ENCODE peak calls at places on chromosomes 7 and 10, in ten cellular contexts. One of them, this sample, is unnamed.

GRCh38 chr10:132196178-132197113 is 9.7 kb downstream of the DPYSL4 start:
- DNase-seq in transverse colon: no peak
- DNase-seq in stomach: no peak
- DNase-seq in tibial artery: no peak
- DNase-seq in upper lobe of right lung: peak
- DNase-seq in ovary: no peak
- DNase-seq in PC-3: no peak
- DNase-seq in colonic mucosa: no peak
- DNase-seq in vagina: no peak
- DNase-seq in lung: no peak
- DNase-seq in this sample: no peak

GRCh38 chr7:129664029-129665012 is 52.8 kb downstream of the NRF1 start:
- DNase-seq in colonic mucosa: no peak
- DNase-seq in vagina: no peak
- DNase-seq in tibial artery: no peak
- DNase-seq in transverse colon: no peak
- DNase-seq in PC-3: peak
- DNase-seq in stomach: no peak
- DNase-seq in ovary: no peak
- DNase-seq in lung: no peak
- DNase-seq in upper lobe of right lung: no peak
- DNase-seq in this sample: peak

GRCh38 chr7:73682745-73683055 is 553 bp downstream of the DNAJC30 start:
- DNase-seq in PC-3: no peak
- DNase-seq in lung: no peak
- DNase-seq in vagina: no peak
- DNase-seq in ovary: no peak
- DNase-seq in tibial artery: no peak
- DNase-seq in transverse colon: no peak
- DNase-seq in colonic mucosa: no peak
- DNase-seq in stomach: no peak
- DNase-seq in upper lobe of right lung: no peak
- DNase-seq in this sample: no peak

GRCh38 chr7:38186593-38187314 is 8.7 kb downstream of the STARD3NL start:
- DNase-seq in tibial artery: no peak
- DNase-seq in upper lobe of right lung: no peak
- DNase-seq in stomach: no peak
- DNase-seq in vagina: no peak
- DNase-seq in transverse colon: no peak
- DNase-seq in lung: no peak
- DNase-seq in colonic mucosa: no peak
- DNase-seq in ovary: no peak
- DNase-seq in PC-3: no peak
- DNase-seq in this sample: peak

GRCh38 chr10:120963587-120964220 is 112.5 kb downstream of the WDR11 start:
- DNase-seq in stomach: no peak
- DNase-seq in PC-3: no peak
- DNase-seq in transverse colon: no peak
- DNase-seq in upper lobe of right lung: no peak
- DNase-seq in tibial artery: no peak
- DNase-seq in ovary: no peak
- DNase-seq in lung: no peak
- DNase-seq in vagina: no peak
- DNase-seq in colonic mucosa: no peak
- DNase-seq in this sample: no peak

GRCh38 chr7:65342723-65343629 is 30.7 kb upstream of the ZNF92 start:
- DNase-seq in ovary: no peak
- DNase-seq in upper lobe of right lung: no peak
- DNase-seq in stomach: no peak
- DNase-seq in tibial artery: no peak
- DNase-seq in colonic mucosa: no peak
- DNase-seq in vagina: no peak
- DNase-seq in lung: no peak
- DNase-seq in PC-3: no peak
- DNase-seq in transverse colon: no peak
- DNase-seq in this sample: no peak

GRCh38 chr7:90225601-90226000 is 14.1 kb downstream of the STEAP2 start:
- DNase-seq in transverse colon: no peak
- DNase-seq in tibial artery: no peak
- DNase-seq in lung: no peak
- DNase-seq in ovary: no peak
- DNase-seq in PC-3: no peak
- DNase-seq in colonic mucosa: no peak
- DNase-seq in upper lobe of right lung: no peak
- DNase-seq in vagina: no peak
- DNase-seq in stomach: no peak
- DNase-seq in this sample: no peak

GRCh38 chr7:84674236-84674913 is 479.8 kb upstream of the SEMA3A start:
- DNase-seq in upper lobe of right lung: no peak
- DNase-seq in vagina: no peak
- DNase-seq in lung: no peak
- DNase-seq in tibial artery: no peak
- DNase-seq in transverse colon: no peak
- DNase-seq in ovary: no peak
- DNase-seq in stomach: no peak
- DNase-seq in colonic mucosa: no peak
- DNase-seq in PC-3: no peak
- DNase-seq in this sample: no peak

GRCh38 chr10:99917963-99918825 is 91.6 kb downstream of the DNMBP start:
- DNase-seq in lung: peak
- DNase-seq in colonic mucosa: peak
- DNase-seq in PC-3: no peak
- DNase-seq in tibial artery: no peak
- DNase-seq in ovary: peak
- DNase-seq in stomach: no peak
- DNase-seq in upper lobe of right lung: peak
- DNase-seq in transverse colon: peak
- DNase-seq in vagina: no peak
- DNase-seq in this sample: peak

GRCh38 chr7:36130236-36130945 is 22.7 kb upstream of the EEPD1 start:
- DNase-seq in upper lobe of right lung: no peak
- DNase-seq in stomach: no peak
- DNase-seq in lung: no peak
- DNase-seq in colonic mucosa: no peak
- DNase-seq in ovary: no peak
- DNase-seq in transverse colon: no peak
- DNase-seq in vagina: no peak
- DNase-seq in tibial artery: no peak
- DNase-seq in PC-3: no peak
- DNase-seq in this sample: no peak

GRCh38 chr7:17696422-17696821 is 243.9 kb downstream of the SNX13 start:
- DNase-seq in transverse colon: peak
- DNase-seq in stomach: no peak
- DNase-seq in vagina: no peak
- DNase-seq in PC-3: peak
- DNase-seq in lung: peak
- DNase-seq in upper lobe of right lung: no peak
- DNase-seq in tibial artery: peak
- DNase-seq in ovary: no peak
- DNase-seq in colonic mucosa: no peak
- DNase-seq in this sample: peak

DNA sequence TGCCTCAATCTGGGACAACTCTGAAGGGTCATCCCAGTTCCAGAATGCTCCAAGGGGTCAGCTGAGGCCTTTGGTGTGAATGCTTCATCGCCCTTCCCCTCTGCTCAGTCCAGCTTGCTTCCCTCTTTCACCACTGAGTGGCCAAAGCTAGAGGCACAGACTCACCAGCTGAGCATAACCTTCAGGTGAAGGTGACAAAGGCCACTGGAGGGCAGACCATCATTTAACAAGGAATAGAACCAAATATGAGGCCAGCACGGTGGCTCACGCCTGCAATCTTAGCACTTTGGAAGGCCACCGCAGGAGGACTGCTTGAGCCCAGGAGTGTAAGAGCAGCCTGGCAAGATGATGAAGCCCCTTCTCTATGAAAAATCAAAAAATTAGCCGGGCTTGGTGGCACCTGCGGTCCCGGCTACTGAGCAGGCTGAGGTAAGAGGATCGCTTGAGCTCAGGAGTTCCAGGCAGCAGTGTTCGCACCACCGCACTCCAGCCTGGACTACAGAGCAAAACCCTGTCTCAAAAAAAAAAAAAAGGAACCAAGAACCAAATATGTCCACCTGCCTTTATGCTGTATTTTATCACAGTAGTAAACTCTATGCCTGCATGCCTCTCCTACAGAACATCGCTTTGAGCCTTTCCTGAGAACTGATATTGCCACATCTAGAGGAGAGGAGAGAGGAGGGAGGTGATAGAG is 13.4 kb downstream of the PRKAG2 start:
- DNase-seq in PC-3: no peak
- DNase-seq in ovary: no peak
- DNase-seq in upper lobe of right lung: peak
- DNase-seq in lung: no peak
- DNase-seq in stomach: no peak
- DNase-seq in tibial artery: no peak
- DNase-seq in vagina: no peak
- DNase-seq in colonic mucosa: no peak
- DNase-seq in transverse colon: no peak
- DNase-seq in this sample: no peak
- TF ChIP-seq CTCF in PC-3: no peak
- TF ChIP-seq CTCF in ovary: no peak
- TF ChIP-seq CTCF in upper lobe of right lung: no peak
- TF ChIP-seq CTCF in lung: no peak
- TF ChIP-seq CTCF in stomach: no peak
- TF ChIP-seq CTCF in tibial artery: no peak
- TF ChIP-seq CTCF in vagina: no peak
- TF ChIP-seq CTCF in colonic mucosa: no peak
- TF ChIP-seq CTCF in transverse colon: no peak
- TF ChIP-seq CTCF in this sample: no peak

GRCh38 chr7:50393547-50394252 is 56.5 kb downstream of the FIGNL1 start:
- DNase-seq in colonic mucosa: no peak
- DNase-seq in stomach: no peak
- DNase-seq in tibial artery: no peak
- DNase-seq in vagina: no peak
- DNase-seq in lung: no peak
- DNase-seq in transverse colon: peak
- DNase-seq in PC-3: no peak
- DNase-seq in upper lobe of right lung: no peak
- DNase-seq in ovary: no peak
- DNase-seq in this sample: no peak
- H3K4me3 ChIP-seq in colonic mucosa: no peak
- H3K4me3 ChIP-seq in stomach: no peak
- H3K4me3 ChIP-seq in tibial artery: no peak
- H3K4me3 ChIP-seq in vagina: no peak
- H3K4me3 ChIP-seq in lung: no peak
- H3K4me3 ChIP-seq in transverse colon: no peak
- H3K4me3 ChIP-seq in PC-3: no peak
- H3K4me3 ChIP-seq in upper lobe of right lung: no peak
- H3K4me3 ChIP-seq in ovary: no peak
- H3K4me3 ChIP-seq in this sample: no peak

GRCh38 chr10:35890061-35890969 is 248.2 kb upstream of the FZD8 start:
- DNase-seq in stomach: no peak
- DNase-seq in lung: no peak
- DNase-seq in upper lobe of right lung: no peak
- DNase-seq in tibial artery: no peak
- DNase-seq in transverse colon: peak
- DNase-seq in ovary: no peak
- DNase-seq in vagina: no peak
- DNase-seq in PC-3: peak
- DNase-seq in colonic mucosa: peak
- DNase-seq in this sample: no peak

GRCh38 chr10:35887686-35888085 is 245.6 kb upstream of the FZD8 start:
- DNase-seq in vagina: no peak
- DNase-seq in PC-3: no peak
- DNase-seq in ovary: no peak
- DNase-seq in upper lobe of right lung: no peak
- DNase-seq in stomach: no peak
- DNase-seq in transverse colon: peak
- DNase-seq in tibial artery: no peak
- DNase-seq in lung: no peak
- DNase-seq in colonic mucosa: peak
- DNase-seq in this sample: no peak

GRCh38 chr10:35889226-35889625 is 247.1 kb upstream of the FZD8 start:
- DNase-seq in tibial artery: no peak
- DNase-seq in vagina: no peak
- DNase-seq in stomach: no peak
- DNase-seq in upper lobe of right lung: no peak
- DNase-seq in lung: no peak
- DNase-seq in ovary: no peak
- DNase-seq in colonic mucosa: peak
- DNase-seq in transverse colon: peak
- DNase-seq in PC-3: peak
- DNase-seq in this sample: no peak

GRCh38 chr10:35888400-35888799 is 246.3 kb upstream of the FZD8 start:
- DNase-seq in transverse colon: no peak
- DNase-seq in ovary: no peak
- DNase-seq in upper lobe of right lung: no peak
- DNase-seq in PC-3: no peak
- DNase-seq in vagina: no peak
- DNase-seq in stomach: no peak
- DNase-seq in colonic mucosa: no peak
- DNase-seq in tibial artery: no peak
- DNase-seq in lung: no peak
- DNase-seq in this sample: no peak

DNA sequence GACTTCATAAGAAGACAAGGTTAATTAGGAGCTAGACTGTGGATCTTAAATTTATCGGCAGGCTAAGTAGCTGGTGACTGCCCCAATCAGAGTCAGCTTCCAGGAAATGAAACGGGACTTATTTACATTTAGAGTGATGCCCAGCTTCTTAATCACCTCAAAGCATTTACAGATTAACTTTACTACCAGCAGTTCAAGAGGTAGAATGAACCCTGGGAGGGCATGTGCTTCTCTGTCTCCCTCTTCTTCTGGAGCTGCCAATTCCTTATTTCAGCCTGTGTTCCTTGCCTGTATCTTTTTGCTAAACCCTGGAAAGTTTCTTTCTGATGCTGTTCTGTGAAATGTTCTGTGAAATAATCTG is 248.9 kb upstream of the FZD8 start:
- DNase-seq in stomach: no peak
- DNase-seq in tibial artery: no peak
- DNase-seq in upper lobe of right lung: no peak
- DNase-seq in lung: no peak
- DNase-seq in transverse colon: no peak
- DNase-seq in colonic mucosa: no peak
- DNase-seq in PC-3: peak
- DNase-seq in ovary: no peak
- DNase-seq in vagina: no peak
- DNase-seq in this sample: no peak
- H3K27ac ChIP-seq in stomach: no peak
- H3K27ac ChIP-seq in tibial artery: no peak
- H3K27ac ChIP-seq in upper lobe of right lung: no peak
- H3K27ac ChIP-seq in lung: no peak
- H3K27ac ChIP-seq in transverse colon: peak
- H3K27ac ChIP-seq in colonic mucosa: peak
- H3K27ac ChIP-seq in PC-3: peak
- H3K27ac ChIP-seq in ovary: no peak
- H3K27ac ChIP-seq in vagina: no peak
- H3K27ac ChIP-seq in this sample: no peak

DNA sequence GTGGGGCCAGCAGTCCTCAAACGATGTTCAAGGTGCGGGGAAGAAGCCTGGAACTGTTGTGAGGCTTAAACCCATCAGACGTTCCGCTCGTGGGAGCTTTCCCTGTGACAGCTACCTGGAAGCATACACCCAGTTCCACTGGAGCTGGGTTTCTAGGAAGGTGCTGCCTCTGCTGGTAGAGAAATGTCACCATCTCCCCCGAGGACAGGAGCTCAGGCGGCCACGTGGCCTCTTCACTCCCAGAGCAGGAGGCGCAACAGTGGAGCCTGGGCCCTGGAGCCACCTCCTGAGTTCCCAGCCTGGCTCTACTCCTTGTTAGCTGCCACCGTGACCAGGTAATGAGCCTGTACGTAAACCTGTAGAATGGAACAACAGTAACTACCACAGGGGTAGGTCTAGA is 156.1 kb downstream of the ADARB2 start:
- DNase-seq in tibial artery: no peak
- DNase-seq in ovary: no peak
- DNase-seq in transverse colon: no peak
- DNase-seq in stomach: no peak
- DNase-seq in lung: no peak
- DNase-seq in vagina: no peak
- DNase-seq in colonic mucosa: no peak
- DNase-seq in upper lobe of right lung: no peak
- DNase-seq in PC-3: no peak
- DNase-seq in this sample: no peak
- TF ChIP-seq CTCF in tibial artery: no peak
- TF ChIP-seq CTCF in ovary: no peak
- TF ChIP-seq CTCF in transverse colon: no peak
- TF ChIP-seq CTCF in stomach: no peak
- TF ChIP-seq CTCF in lung: no peak
- TF ChIP-seq CTCF in vagina: no peak
- TF ChIP-seq CTCF in colonic mucosa: no peak
- TF ChIP-seq CTCF in upper lobe of right lung: no peak
- TF ChIP-seq CTCF in PC-3: no peak
- TF ChIP-seq CTCF in this sample: no peak

This sample was measured in brain microvascular endothelial cell.